ENCODE peak calls at places on chromosome 1, in five cellular contexts. One of them, this sample, is unnamed.

GRCh38 chr1:11749996-11750395 is 12.0 kb upstream of the C1orf167 start:
- DNase-seq in A549: no peak
- DNase-seq in NB4: no peak
- DNase-seq in CD4-positive, alpha-beta memory T cell: no peak
- DNase-seq in tibial nerve: no peak
- DNase-seq in this sample: no peak

GRCh38 chr1:197017558-197018146 is 40.3 kb downstream of the CFHR5 start:
- DNase-seq in A549: no peak
- DNase-seq in tibial nerve: no peak
- DNase-seq in CD4-positive, alpha-beta memory T cell: no peak
- DNase-seq in NB4: no peak
- DNase-seq in this sample: no peak

GRCh38 chr1:84782311-84782771 is 92.1 kb upstream of the SSX2IP start:
- DNase-seq in tibial nerve: peak
- DNase-seq in A549: peak
- DNase-seq in CD4-positive, alpha-beta memory T cell: peak
- DNase-seq in NB4: peak
- DNase-seq in this sample: peak

GRCh38 chr1:44636711-44637589 is 37.3 kb downstream of the TMEM53 start:
- DNase-seq in A549: no peak
- DNase-seq in tibial nerve: no peak
- DNase-seq in CD4-positive, alpha-beta memory T cell: no peak
- DNase-seq in NB4: no peak
- DNase-seq in this sample: no peak

GRCh38 chr1:118254483-118254882 is 69.5 kb upstream of the SPAG17 start:
- DNase-seq in tibial nerve: no peak
- DNase-seq in NB4: no peak
- DNase-seq in A549: no peak
- DNase-seq in CD4-positive, alpha-beta memory T cell: no peak
- DNase-seq in this sample: no peak

GRCh38 chr1:34928865-34929496 is 469 bp downstream of the DLGAP3 start:
- DNase-seq in CD4-positive, alpha-beta memory T cell: no peak
- DNase-seq in NB4: no peak
- DNase-seq in tibial nerve: no peak
- DNase-seq in A549: no peak
- DNase-seq in this sample: no peak

GRCh38 chr1:167171286-167171929 is 49.3 kb upstream of the POU2F1 start:
- DNase-seq in A549: no peak
- DNase-seq in NB4: no peak
- DNase-seq in CD4-positive, alpha-beta memory T cell: no peak
- DNase-seq in tibial nerve: no peak
- DNase-seq in this sample: no peak

GRCh38 chr1:225921734-225922709 is 2.0 kb downstream of the PYCR2 start:
- DNase-seq in NB4: no peak
- DNase-seq in tibial nerve: no peak
- DNase-seq in A549: no peak
- DNase-seq in CD4-positive, alpha-beta memory T cell: no peak
- DNase-seq in this sample: no peak

GRCh38 chr1:198462365-198463025 is 78.0 kb downstream of the ATP6V1G3 start:
- DNase-seq in tibial nerve: no peak
- DNase-seq in A549: no peak
- DNase-seq in CD4-positive, alpha-beta memory T cell: no peak
- DNase-seq in NB4: no peak
- DNase-seq in this sample: no peak

GRCh38 chr1:47536646-47537118 is 98.8 kb downstream of the FOXD2 start:
- DNase-seq in A549: no peak
- DNase-seq in NB4: no peak
- DNase-seq in CD4-positive, alpha-beta memory T cell: no peak
- DNase-seq in tibial nerve: no peak
- DNase-seq in this sample: no peak

GRCh38 chr1:203571661-203572060 is 55.0 kb upstream of the ATP2B4 start:
- DNase-seq in A549: no peak
- DNase-seq in NB4: no peak
- DNase-seq in CD4-positive, alpha-beta memory T cell: no peak
- DNase-seq in tibial nerve: no peak
- DNase-seq in this sample: no peak

GRCh38 chr1:109020693-109021092 is 21.2 kb downstream of the WDR47 start:
- DNase-seq in A549: no peak
- DNase-seq in tibial nerve: no peak
- DNase-seq in NB4: no peak
- DNase-seq in CD4-positive, alpha-beta memory T cell: no peak
- DNase-seq in this sample: no peak

GRCh38 chr1:89844860-89845259 is 24.0 kb downstream of the LRRC8D start:
- DNase-seq in NB4: no peak
- DNase-seq in A549: no peak
- DNase-seq in tibial nerve: no peak
- DNase-seq in CD4-positive, alpha-beta memory T cell: no peak
- DNase-seq in this sample: no peak

GRCh38 chr1:89850844-89851410 is 30.1 kb downstream of the LRRC8D start:
- DNase-seq in CD4-positive, alpha-beta memory T cell: no peak
- DNase-seq in A549: no peak
- DNase-seq in NB4: no peak
- DNase-seq in tibial nerve: no peak
- DNase-seq in this sample: no peak

GRCh38 chr1:89843279-89844121 is 22.7 kb downstream of the LRRC8D start:
- DNase-seq in A549: peak
- DNase-seq in tibial nerve: peak
- DNase-seq in CD4-positive, alpha-beta memory T cell: peak
- DNase-seq in NB4: peak
- DNase-seq in this sample: peak

GRCh38 chr1:89844236-89844807 is 23.5 kb downstream of the LRRC8D start:
- DNase-seq in CD4-positive, alpha-beta memory T cell: no peak
- DNase-seq in NB4: no peak
- DNase-seq in tibial nerve: no peak
- DNase-seq in A549: no peak
- DNase-seq in this sample: no peak

GRCh38 chr1:89847191-89847729 is 26.4 kb downstream of the LRRC8D start:
- DNase-seq in NB4: peak
- DNase-seq in tibial nerve: no peak
- DNase-seq in CD4-positive, alpha-beta memory T cell: no peak
- DNase-seq in A549: no peak
- DNase-seq in this sample: no peak
- H3K4me3 ChIP-seq in NB4: no peak
- H3K4me3 ChIP-seq in tibial nerve: no peak
- H3K4me3 ChIP-seq in CD4-positive, alpha-beta memory T cell: no peak
- H3K4me3 ChIP-seq in A549: no peak
- H3K4me3 ChIP-seq in this sample: no peak

DNA sequence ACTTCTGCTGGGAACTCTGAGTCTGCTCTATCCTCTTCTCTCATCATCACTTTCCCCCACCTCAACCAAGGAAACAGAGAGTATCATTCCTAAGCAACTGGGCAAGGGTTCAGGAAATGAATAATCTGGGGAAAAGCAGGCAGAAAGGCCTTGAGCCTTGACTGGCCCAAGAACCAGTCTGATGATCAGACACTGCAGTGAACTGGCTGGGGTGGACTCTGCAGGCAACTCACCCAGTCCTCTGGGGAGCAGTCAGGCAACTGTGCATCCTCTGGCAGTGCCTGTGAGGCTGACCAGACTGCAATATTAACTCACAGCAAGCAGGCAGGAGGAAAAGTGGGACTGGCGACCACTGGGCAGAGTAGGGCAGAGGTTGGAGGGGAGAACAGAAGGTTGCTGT is 991 bp downstream of the ANKRD35 start:
- DNase-seq in A549: no peak
- DNase-seq in tibial nerve: no peak
- DNase-seq in NB4: no peak
- DNase-seq in CD4-positive, alpha-beta memory T cell: no peak
- DNase-seq in this sample: no peak
- H3K4me3 ChIP-seq in A549: no peak
- H3K4me3 ChIP-seq in tibial nerve: no peak
- H3K4me3 ChIP-seq in NB4: no peak
- H3K4me3 ChIP-seq in CD4-positive, alpha-beta memory T cell: no peak
- H3K4me3 ChIP-seq in this sample: no peak

GRCh38 chr1:91711504-91712247 is 174.3 kb downstream of the TGFBR3 start:
- DNase-seq in NB4: no peak
- DNase-seq in A549: no peak
- DNase-seq in CD4-positive, alpha-beta memory T cell: no peak
- DNase-seq in tibial nerve: no peak
- DNase-seq in this sample: no peak

GRCh38 chr1:91714867-91715381 is 171.0 kb downstream of the TGFBR3 start:
- DNase-seq in NB4: no peak
- DNase-seq in tibial nerve: no peak
- DNase-seq in A549: no peak
- DNase-seq in CD4-positive, alpha-beta memory T cell: no peak
- DNase-seq in this sample: no peak

GRCh38 chr1:91710261-91710660 is 175.7 kb downstream of the TGFBR3 start:
- DNase-seq in CD4-positive, alpha-beta memory T cell: no peak
- DNase-seq in A549: no peak
- DNase-seq in NB4: no peak
- DNase-seq in tibial nerve: no peak
- DNase-seq in this sample: no peak

GRCh38 chr1:91712393-91712792 is 173.6 kb downstream of the TGFBR3 start:
- DNase-seq in NB4: no peak
- DNase-seq in A549: no peak
- DNase-seq in CD4-positive, alpha-beta memory T cell: no peak
- DNase-seq in tibial nerve: no peak
- DNase-seq in this sample: no peak

DNA sequence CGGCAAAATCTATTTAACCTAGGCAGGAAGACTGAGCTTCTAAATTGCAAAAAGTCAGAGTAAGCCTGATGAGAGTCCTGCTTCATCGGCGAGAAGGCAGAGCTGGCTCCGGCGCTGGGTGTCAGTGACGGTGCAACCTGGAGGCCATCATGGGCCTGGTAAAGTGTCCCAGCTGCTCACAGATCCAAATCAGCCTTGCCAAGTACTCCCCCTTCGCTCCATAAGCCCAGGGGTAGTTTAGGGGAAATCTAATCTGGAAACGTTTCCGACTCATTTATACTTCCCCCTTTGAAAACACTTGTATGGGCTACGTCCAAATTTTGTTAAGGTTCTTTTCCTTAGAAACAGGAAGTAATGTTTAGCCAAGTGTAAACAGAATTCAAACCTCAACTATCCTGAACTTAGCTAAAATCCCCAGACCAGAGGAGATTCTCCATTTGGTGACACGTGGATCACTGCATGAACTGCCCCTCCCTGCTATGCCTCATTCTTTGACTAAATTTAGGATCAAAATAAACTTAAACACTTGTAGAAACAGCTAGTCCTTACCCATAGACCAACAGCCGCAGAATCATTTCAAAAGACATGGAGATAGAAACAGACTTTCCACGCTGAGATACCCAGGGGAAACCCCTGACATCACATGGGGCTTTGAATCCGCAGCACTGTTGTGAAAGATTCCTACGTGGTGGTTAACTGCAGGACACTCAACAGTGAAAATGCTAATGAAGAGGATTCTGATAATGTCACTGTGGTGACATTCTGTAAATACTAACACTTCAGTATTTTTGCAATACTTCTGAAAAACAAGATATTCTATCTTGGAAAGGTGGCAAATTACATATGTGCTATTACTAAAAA is 172.7 kb downstream of the TGFBR3 start:
- DNase-seq in A549: no peak
- DNase-seq in CD4-positive, alpha-beta memory T cell: peak
- DNase-seq in tibial nerve: peak
- DNase-seq in NB4: peak
- DNase-seq in this sample: peak
- H3K4me3 ChIP-seq in A549: no peak
- H3K4me3 ChIP-seq in CD4-positive, alpha-beta memory T cell: no peak
- H3K4me3 ChIP-seq in tibial nerve: no peak
- H3K4me3 ChIP-seq in NB4: no peak
- H3K4me3 ChIP-seq in this sample: no peak

GRCh38 chr1:237043846-237044636 is 2.1 kb downstream of the RYR2 start:
- DNase-seq in A549: no peak
- DNase-seq in NB4: no peak
- DNase-seq in tibial nerve: no peak
- DNase-seq in CD4-positive, alpha-beta memory T cell: no peak
- DNase-seq in this sample: no peak

GRCh38 chr1:237042467-237042891 is 495 bp downstream of the RYR2 start:
- DNase-seq in CD4-positive, alpha-beta memory T cell: no peak
- DNase-seq in NB4: no peak
- DNase-seq in A549: no peak
- DNase-seq in tibial nerve: no peak
- DNase-seq in this sample: no peak

GRCh38 chr1:237041461-237041794 is 556 bp upstream of the RYR2 start:
- DNase-seq in NB4: no peak
- DNase-seq in CD4-positive, alpha-beta memory T cell: no peak
- DNase-seq in tibial nerve: no peak
- DNase-seq in A549: no peak
- DNase-seq in this sample: no peak

GRCh38 chr1:237041795-237042466 is at the start of gene RYR2:
- DNase-seq in A549: peak
- DNase-seq in NB4: no peak
- DNase-seq in tibial nerve: no peak
- DNase-seq in CD4-positive, alpha-beta memory T cell: no peak
- DNase-seq in this sample: no peak

DNA sequence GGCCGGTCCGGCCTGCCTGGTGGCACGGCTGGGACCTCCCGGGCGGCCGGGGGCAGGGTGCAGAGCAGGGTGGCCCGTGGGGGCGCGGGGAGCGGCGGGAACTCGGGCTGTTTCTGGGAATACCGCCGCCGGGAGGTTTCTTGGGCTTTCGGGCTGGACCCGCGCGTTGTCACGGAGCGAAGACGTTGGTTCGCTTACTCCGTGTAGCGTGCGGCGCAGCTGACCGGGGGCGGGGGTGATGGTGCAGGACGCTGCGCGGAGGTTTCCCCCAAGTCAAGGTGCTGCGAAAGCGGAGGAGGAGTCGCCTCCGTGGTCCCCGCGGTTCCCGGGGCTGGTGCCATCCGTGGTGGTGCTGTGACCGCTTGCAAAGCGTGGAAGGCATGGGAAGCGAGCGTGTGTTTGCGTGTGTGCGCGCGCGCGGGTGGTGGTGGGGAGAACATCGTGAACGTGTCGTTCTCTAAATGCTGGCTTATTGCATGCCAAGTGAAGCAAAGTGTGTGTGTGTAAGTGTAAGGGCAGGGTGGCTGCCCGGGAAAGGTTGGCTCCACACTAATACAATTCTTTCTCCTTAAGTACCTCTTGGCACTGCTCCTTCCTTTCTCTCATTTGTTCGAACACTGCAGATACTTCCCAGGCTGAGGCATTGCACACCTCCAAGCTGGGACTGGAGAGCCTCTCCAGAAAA is 1.1 kb downstream of the RYR2 start:
- DNase-seq in NB4: no peak
- DNase-seq in A549: no peak
- DNase-seq in CD4-positive, alpha-beta memory T cell: no peak
- DNase-seq in tibial nerve: no peak
- DNase-seq in this sample: no peak
- H3K4me3 ChIP-seq in NB4: no peak
- H3K4me3 ChIP-seq in A549: peak
- H3K4me3 ChIP-seq in CD4-positive, alpha-beta memory T cell: no peak
- H3K4me3 ChIP-seq in tibial nerve: peak
- H3K4me3 ChIP-seq in this sample: no peak

This sample was measured in GM12864.